ENCODE peak calls at places on chromosomes 6 and 20, in six cellular contexts. One of them, this sample, is unnamed.

GRCh38 chr6:147078602-147079001 is 125.6 kb upstream of the STXBP5 start:
- DNase-seq in CD8-positive, alpha-beta T cell: no peak
- DNase-seq in A549: no peak
- DNase-seq in hepatocyte: no peak
- DNase-seq in astrocyte: peak
- DNase-seq in body of pancreas: no peak
- DNase-seq in this sample: no peak

GRCh38 chr20:21323640-21324039 is 20.5 kb downstream of the XRN2 start:
- DNase-seq in CD8-positive, alpha-beta T cell: no peak
- DNase-seq in A549: peak
- DNase-seq in hepatocyte: peak
- DNase-seq in astrocyte: peak
- DNase-seq in body of pancreas: no peak
- DNase-seq in this sample: peak

GRCh38 chr20:4513720-4514119 is 208.0 kb upstream of the PRND start:
- DNase-seq in CD8-positive, alpha-beta T cell: no peak
- DNase-seq in A549: peak
- DNase-seq in hepatocyte: no peak
- DNase-seq in astrocyte: peak
- DNase-seq in body of pancreas: no peak
- DNase-seq in this sample: peak

GRCh38 chr6:38815250-38815649 is 100.1 kb downstream of the DNAH8 start:
- DNase-seq in CD8-positive, alpha-beta T cell: no peak
- DNase-seq in A549: no peak
- DNase-seq in hepatocyte: no peak
- DNase-seq in astrocyte: no peak
- DNase-seq in body of pancreas: no peak
- DNase-seq in this sample: no peak

GRCh38 chr6:89267918-89268317 is 47.2 kb downstream of the GABRR2 start:
- DNase-seq in CD8-positive, alpha-beta T cell: no peak
- DNase-seq in A549: no peak
- DNase-seq in hepatocyte: no peak
- DNase-seq in astrocyte: no peak
- DNase-seq in body of pancreas: no peak
- DNase-seq in this sample: no peak

GRCh38 chr6:24836116-24836515 is 37.4 kb upstream of the ARMH2 start:
- DNase-seq in CD8-positive, alpha-beta T cell: no peak
- DNase-seq in A549: no peak
- DNase-seq in hepatocyte: no peak
- DNase-seq in astrocyte: peak
- DNase-seq in body of pancreas: no peak
- DNase-seq in this sample: no peak

GRCh38 chr6:4017058-4017457 is 61.9 kb downstream of the FAM217A start:
- DNase-seq in CD8-positive, alpha-beta T cell: no peak
- DNase-seq in A549: no peak
- DNase-seq in hepatocyte: no peak
- DNase-seq in astrocyte: no peak
- DNase-seq in body of pancreas: no peak
- DNase-seq in this sample: no peak

GRCh38 chr20:60223174-60223573 is 265.0 kb downstream of the CDH26 start:
- DNase-seq in CD8-positive, alpha-beta T cell: no peak
- DNase-seq in A549: no peak
- DNase-seq in hepatocyte: no peak
- DNase-seq in astrocyte: no peak
- DNase-seq in body of pancreas: no peak
- DNase-seq in this sample: no peak

GRCh38 chr6:76418657-76419217 is 346.3 kb upstream of the IMPG1 start:
- DNase-seq in CD8-positive, alpha-beta T cell: no peak
- DNase-seq in A549: no peak
- DNase-seq in hepatocyte: no peak
- DNase-seq in astrocyte: no peak
- DNase-seq in body of pancreas: no peak
- DNase-seq in this sample: no peak

GRCh38 chr6:147142684-147143245 is 61.5 kb upstream of the STXBP5 start:
- DNase-seq in CD8-positive, alpha-beta T cell: no peak
- DNase-seq in A549: no peak
- DNase-seq in hepatocyte: no peak
- DNase-seq in astrocyte: no peak
- DNase-seq in body of pancreas: no peak
- DNase-seq in this sample: no peak

GRCh38 chr6:11730645-11731044 is 48.0 kb downstream of the ADTRP start:
- DNase-seq in CD8-positive, alpha-beta T cell: no peak
- DNase-seq in A549: no peak
- DNase-seq in hepatocyte: no peak
- DNase-seq in astrocyte: no peak
- DNase-seq in body of pancreas: no peak
- DNase-seq in this sample: no peak
- TF ChIP-seq CTCF in CD8-positive, alpha-beta T cell: no peak
- TF ChIP-seq CTCF in A549: no peak
- TF ChIP-seq CTCF in hepatocyte: no peak
- TF ChIP-seq CTCF in astrocyte: no peak
- TF ChIP-seq CTCF in body of pancreas: no peak
- TF ChIP-seq CTCF in this sample: no peak

DNA sequence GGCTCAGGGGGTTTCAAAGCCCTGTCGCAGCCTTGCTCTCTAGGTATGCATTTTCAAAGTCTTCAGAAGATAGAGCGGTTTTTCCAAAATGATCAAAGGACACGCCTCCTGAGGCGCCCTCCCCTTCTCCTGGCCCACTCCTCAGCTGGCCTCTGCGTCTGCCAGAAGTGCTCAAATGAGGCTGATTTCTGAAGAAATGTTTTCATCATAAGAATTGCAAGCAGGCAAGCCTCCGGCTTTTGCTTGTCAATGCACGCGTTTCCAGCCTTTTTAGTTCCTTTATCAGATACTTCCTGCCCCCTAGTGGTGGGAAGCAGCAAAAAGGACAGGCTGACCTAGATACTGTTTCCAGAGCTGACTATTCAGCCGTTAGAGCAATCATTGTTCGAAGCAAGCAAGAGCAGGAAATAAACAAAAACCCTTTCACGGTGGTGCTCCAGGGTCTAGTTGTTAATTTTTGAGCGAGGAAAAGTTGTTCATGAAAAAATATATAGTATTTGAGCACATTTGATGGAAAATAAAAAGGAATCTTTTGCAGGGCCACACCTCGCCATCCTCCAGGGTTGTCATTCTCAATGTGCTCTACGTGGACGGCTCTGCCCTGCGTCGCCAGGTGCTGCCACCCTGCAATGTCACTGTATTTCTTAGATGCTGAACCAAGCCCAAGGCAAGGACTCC is 93.4 kb upstream of the ASF1A start:
- DNase-seq in CD8-positive, alpha-beta T cell: peak
- DNase-seq in A549: peak
- DNase-seq in hepatocyte: peak
- DNase-seq in astrocyte: peak
- DNase-seq in body of pancreas: peak
- DNase-seq in this sample: peak
- H3K4me3 ChIP-seq in CD8-positive, alpha-beta T cell: no peak
- H3K4me3 ChIP-seq in A549: no peak
- H3K4me3 ChIP-seq in hepatocyte: no peak
- H3K4me3 ChIP-seq in astrocyte: no peak
- H3K4me3 ChIP-seq in body of pancreas: no peak
- H3K4me3 ChIP-seq in this sample: no peak

DNA sequence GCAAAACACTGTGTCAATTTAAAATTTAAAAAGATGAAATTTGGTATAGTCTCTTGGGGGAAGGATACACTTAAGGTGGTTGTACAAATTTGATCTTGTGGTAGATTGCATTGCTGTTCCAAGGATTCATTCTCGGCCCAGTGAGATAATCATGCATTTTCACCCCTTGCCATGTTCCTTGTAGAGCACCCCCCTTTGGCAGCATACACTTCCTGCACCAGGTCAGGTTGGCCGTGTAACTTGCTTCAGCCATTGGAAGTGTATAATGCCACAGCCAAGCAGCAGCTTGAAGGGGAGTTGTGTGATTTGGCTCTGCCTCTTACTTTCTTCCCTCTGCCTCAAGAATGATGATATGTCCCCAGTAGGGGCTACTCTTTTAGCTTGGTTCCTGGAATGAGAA is 21.9 kb downstream of the CCN2 start:
- DNase-seq in CD8-positive, alpha-beta T cell: no peak
- DNase-seq in A549: no peak
- DNase-seq in hepatocyte: no peak
- DNase-seq in astrocyte: no peak
- DNase-seq in body of pancreas: no peak
- DNase-seq in this sample: no peak
- TF ChIP-seq CTCF in CD8-positive, alpha-beta T cell: no peak
- TF ChIP-seq CTCF in A549: no peak
- TF ChIP-seq CTCF in hepatocyte: no peak
- TF ChIP-seq CTCF in astrocyte: no peak
- TF ChIP-seq CTCF in body of pancreas: no peak
- TF ChIP-seq CTCF in this sample: peak

GRCh38 chr6:69894578-69895347 is 28.4 kb downstream of the COL19A1 start:
- DNase-seq in CD8-positive, alpha-beta T cell: no peak
- DNase-seq in A549: no peak
- DNase-seq in hepatocyte: peak
- DNase-seq in astrocyte: peak
- DNase-seq in body of pancreas: no peak
- DNase-seq in this sample: peak
- H3K4me3 ChIP-seq in CD8-positive, alpha-beta T cell: no peak
- H3K4me3 ChIP-seq in A549: no peak
- H3K4me3 ChIP-seq in hepatocyte: no peak
- H3K4me3 ChIP-seq in astrocyte: no peak
- H3K4me3 ChIP-seq in body of pancreas: no peak
- H3K4me3 ChIP-seq in this sample: no peak